ENCODE peak calls at places on chromosomes 6 and 20, in ten cellular contexts. I is breast epithelium, T is GM23338, G is stomach, C is SK-N-SH, S is spleen, K is upper lobe of left lung, Z is transverse colon, P is vagina, V is Panc1. W is an unnamed sample.

GRCh38 chr20:31833931-31834521 is 11.4 kb downstream of the FOXS1 start:
- DNase-seq in C (no peak), Z (no peak), S (peak), K (no peak), P (no peak), T (no peak), I (no peak), V (no peak), G (no peak), W (no peak)

GRCh38 chr6:135686784-135687301 is 164.7 kb upstream of the PDE7B start:
- DNase-seq in I (no peak), P (no peak), V (no peak), Z (no peak), K (no peak), C (no peak), S (no peak), G (no peak), T (no peak), W (no peak)

GRCh38 chr20:19806806-19807691 is 49.0 kb downstream of the RIN2 start:
- DNase-seq in K (peak), C (peak), T (no peak), S (no peak), V (no peak), P (no peak), G (no peak), I (no peak), Z (no peak), W (peak)

GRCh38 chr20:6630494-6630893 is 137.0 kb upstream of the BMP2 start:
- DNase-seq in S (no peak), I (no peak), G (no peak), V (no peak), T (no peak), C (no peak), Z (no peak), K (no peak), P (no peak), W (no peak)

GRCh38 chr20:63321148-63321831 is 28.3 kb downstream of the COL20A1 start:
- DNase-seq in C (no peak), T (no peak), G (no peak), V (no peak), S (peak), K (no peak), P (no peak), I (no peak), Z (no peak), W (peak)

GRCh38 chr20:46040902-46041535 is 12.0 kb downstream of the SLC12A5 start:
- DNase-seq in V (no peak), I (no peak), Z (no peak), P (no peak), T (peak), G (peak), S (no peak), C (no peak), K (no peak), W (no peak)

GRCh38 chr20:58716476-58717277 is 24.1 kb downstream of the NPEPL1 start:
- DNase-seq in I (peak), K (no peak), C (peak), Z (peak), S (peak), T (no peak), V (no peak), P (no peak), G (peak), W (peak)

GRCh38 chr6:101102702-101103101 is 221.6 kb upstream of the ASCC3 start:
- DNase-seq in G (no peak), P (no peak), C (no peak), V (no peak), I (no peak), K (no peak), S (no peak), Z (no peak), T (no peak), W (no peak)

GRCh38 chr6:57224769-57225515 is 2.8 kb upstream of the RAB23 start:
- DNase-seq in P (no peak), S (no peak), C (no peak), Z (no peak), K (no peak), T (no peak), V (no peak), G (no peak), I (no peak), W (no peak)

GRCh38 chr6:33976425-33977360 is 169.2 kb downstream of the GRM4 start:
- DNase-seq in Z (no peak), T (peak), V (no peak), C (peak), S (peak), G (peak), I (peak), K (no peak), P (no peak), W (no peak)

GRCh38 chr6:149140137-149140909 is 177.2 kb upstream of the TAB2 start:
- DNase-seq in C (no peak), Z (no peak), K (no peak), G (no peak), I (no peak), T (no peak), V (no peak), S (peak), P (no peak), W (no peak)

GRCh38 chr6:152050451-152051195 is 243.1 kb downstream of the ESR1 start:
- DNase-seq in P (no peak), V (no peak), T (no peak), C (no peak), S (no peak), Z (no peak), G (no peak), K (no peak), I (no peak), W (no peak)

GRCh38 chr6:169038691-169039090 is 215.0 kb downstream of the THBS2 start:
- DNase-seq in S (no peak), C (no peak), K (no peak), G (no peak), V (no peak), I (no peak), Z (no peak), T (no peak), P (no peak), W (no peak)
- TF ChIP-seq POLR2AphosphoS5 in S (no peak), C (no peak), K (no peak), G (no peak), V (no peak), I (no peak), Z (no peak), T (no peak), P (no peak), W (no peak)

DNA sequence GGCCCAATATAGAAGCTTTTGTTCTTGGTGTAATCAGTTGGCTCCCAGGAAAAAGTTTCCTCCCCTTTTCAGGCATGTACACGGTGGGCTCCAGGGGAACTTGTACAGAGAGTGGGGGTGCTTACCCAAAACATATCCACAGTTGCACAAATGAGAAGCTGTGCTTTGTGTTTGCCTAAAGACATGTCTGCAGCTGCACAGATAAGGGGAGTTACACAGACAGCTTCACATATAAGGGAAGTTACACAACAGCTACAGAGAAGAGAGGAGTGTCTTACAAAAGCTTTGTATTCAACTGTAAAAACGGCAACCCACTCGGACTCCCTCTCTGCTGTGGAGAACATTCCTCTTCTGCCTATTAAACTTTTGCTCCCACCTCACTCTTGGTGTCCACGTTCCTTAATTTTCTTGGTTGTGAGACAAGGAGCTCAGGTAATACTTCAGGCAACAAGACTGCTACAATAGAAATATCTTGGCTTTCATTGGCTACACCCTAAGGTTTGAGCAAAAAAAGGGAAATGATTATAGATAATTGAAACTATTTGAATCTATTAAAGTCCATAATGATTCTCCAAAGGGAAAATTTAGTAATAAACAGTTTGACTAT is 7.4 kb upstream of the PNRC1 start:
- DNase-seq in S (no peak), K (no peak), I (no peak), C (no peak), P (no peak), V (no peak), Z (no peak), G (no peak), T (no peak), W (no peak)
- TF ChIP-seq POLR2AphosphoS5 in S (no peak), K (no peak), I (no peak), C (no peak), P (no peak), V (no peak), Z (no peak), G (no peak), T (no peak), W (no peak)

DNA sequence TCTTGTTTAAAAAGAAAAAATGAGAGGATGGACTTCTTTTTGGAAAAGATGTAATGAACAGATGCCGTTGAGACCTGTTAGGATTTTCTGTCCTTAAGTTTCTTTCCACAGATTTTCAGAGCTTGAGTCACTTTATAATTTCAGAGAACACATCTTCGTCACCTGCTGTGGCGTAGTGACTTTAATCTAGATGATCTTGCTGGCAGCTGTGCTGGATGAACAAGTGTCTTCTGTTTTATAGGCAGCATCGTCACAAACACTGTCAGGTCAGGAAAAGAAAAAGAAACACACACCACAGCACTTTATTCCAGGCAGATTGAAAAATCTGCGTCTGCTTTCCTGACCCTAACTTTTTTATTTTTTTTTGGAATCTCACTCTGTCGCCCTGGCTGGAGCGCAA is 35.7 kb upstream of the GCNT2 start:
- DNase-seq in I (no peak), V (no peak), P (no peak), T (no peak), G (no peak), Z (no peak), C (no peak), K (no peak), S (no peak), W (no peak)
- TF ChIP-seq POLR2AphosphoS5 in I (no peak), V (no peak), P (no peak), T (no peak), G (no peak), Z (no peak), C (no peak), K (no peak), S (no peak), W (no peak)

DNA sequence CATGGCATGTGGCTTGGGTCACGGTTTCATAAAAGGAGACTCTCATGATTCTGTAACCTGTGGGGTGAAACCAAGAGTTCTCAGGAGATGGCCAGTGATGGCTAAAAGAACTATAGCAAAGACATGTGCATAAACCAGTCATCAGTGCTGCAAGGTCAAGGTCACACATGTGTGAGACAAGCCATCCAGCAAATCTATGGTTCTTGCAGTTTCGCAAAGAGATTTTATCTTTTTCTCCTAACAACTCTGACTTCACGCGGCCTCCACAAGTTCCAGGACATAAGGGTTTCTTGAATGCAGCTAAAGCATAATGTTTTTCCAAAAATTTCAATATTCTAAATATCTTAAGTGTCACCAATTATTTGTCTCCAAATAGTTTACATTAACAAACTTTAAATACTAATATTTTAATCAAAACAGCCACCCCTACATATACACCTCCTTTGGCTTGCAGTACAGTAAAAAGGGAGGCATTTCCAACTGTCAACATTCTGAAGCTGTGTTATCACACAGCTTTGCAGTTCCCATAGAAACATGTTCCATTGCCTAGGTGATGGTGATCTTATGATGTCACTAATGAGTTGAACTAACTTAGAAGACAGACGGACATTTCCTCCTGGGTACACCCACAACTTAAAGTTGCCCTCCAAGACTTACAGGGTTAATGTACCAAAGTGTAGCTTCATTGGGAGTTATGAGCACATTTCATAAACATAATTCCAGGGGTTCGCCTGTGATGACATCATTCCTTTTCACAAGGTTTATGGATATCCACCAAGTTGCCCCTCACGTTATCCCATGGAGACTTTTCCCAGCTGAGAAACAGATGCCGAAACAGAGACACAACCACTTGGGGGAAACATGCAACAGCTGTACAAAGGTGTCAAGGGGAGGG is 250.9 kb upstream of the PDE10A start:
- DNase-seq in K (no peak), S (no peak), P (no peak), V (no peak), Z (no peak), T (no peak), C (no peak), I (no peak), G (no peak), W (no peak)
- TF ChIP-seq POLR2AphosphoS5 in K (no peak), S (no peak), P (no peak), V (no peak), Z (no peak), T (no peak), C (no peak), I (no peak), G (no peak), W (no peak)

GRCh38 chr6:31586596-31586995 is 519 bp downstream of the LST1 start:
- DNase-seq in P (no peak), I (no peak), V (no peak), Z (peak), K (peak), C (no peak), S (peak), G (no peak), T (no peak), W (no peak)
- TF ChIP-seq POLR2AphosphoS5 in P (no peak), I (no peak), V (no peak), Z (no peak), K (no peak), C (no peak), S (peak), G (no peak), T (no peak), W (no peak)

GRCh38 chr6:136752554-136752953 is 39.7 kb downstream of the MAP3K5 start:
- DNase-seq in V (no peak), Z (peak), P (no peak), G (no peak), T (no peak), C (no peak), I (no peak), K (peak), S (no peak), W (no peak)
- TF ChIP-seq POLR2AphosphoS5 in V (no peak), Z (no peak), P (no peak), G (no peak), T (no peak), C (no peak), I (no peak), K (no peak), S (no peak), W (no peak)

DNA sequence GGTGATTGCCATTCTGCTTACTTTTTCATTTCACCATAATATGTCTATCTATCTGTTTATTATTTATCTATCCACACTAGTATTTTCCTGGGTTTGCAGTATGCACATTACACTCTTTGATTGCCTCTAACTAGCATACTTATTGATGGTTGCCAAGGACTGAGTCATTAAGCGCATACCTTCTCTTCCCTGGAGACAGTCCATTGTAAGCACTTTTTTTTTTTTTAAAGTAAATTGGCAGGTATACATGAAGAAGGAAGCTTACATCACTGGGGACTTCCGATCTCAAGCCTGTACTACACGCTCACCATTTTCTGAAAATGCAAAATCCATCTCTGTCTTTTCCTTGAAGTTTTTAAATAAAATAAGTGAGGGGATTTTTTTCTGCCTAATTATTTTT is 63.6 kb downstream of the HMGN3 start:
- DNase-seq in G (no peak), P (no peak), I (no peak), Z (no peak), K (no peak), V (no peak), C (no peak), T (no peak), S (no peak), W (no peak)
- TF ChIP-seq POLR2AphosphoS5 in G (no peak), P (no peak), I (no peak), Z (no peak), K (no peak), V (no peak), C (no peak), T (no peak), S (no peak), W (no peak)

GRCh38 chr6:11203306-11204009 is 29.0 kb downstream of the NEDD9 start:
- DNase-seq in P (peak), Z (no peak), G (no peak), I (no peak), C (no peak), V (no peak), K (no peak), T (no peak), S (no peak), W (no peak)

GRCh38 chr6:11201015-11201414 is 31.5 kb downstream of the NEDD9 start:
- DNase-seq in V (no peak), G (no peak), T (no peak), P (no peak), C (no peak), S (no peak), K (no peak), I (no peak), Z (no peak), W (no peak)

GRCh38 chr6:11202513-11203305 is 29.8 kb downstream of the NEDD9 start:
- DNase-seq in I (no peak), T (peak), C (no peak), G (no peak), Z (no peak), V (no peak), K (no peak), P (peak), S (no peak), W (no peak)

GRCh38 chr6:11200356-11200755 is 32.1 kb downstream of the NEDD9 start:
- DNase-seq in I (no peak), K (no peak), T (no peak), G (no peak), C (no peak), P (no peak), Z (no peak), S (no peak), V (no peak), W (no peak)

GRCh38 chr6:11201772-11202512 is 30.5 kb downstream of the NEDD9 start:
- DNase-seq in Z (no peak), P (no peak), G (no peak), C (no peak), T (no peak), V (no peak), S (no peak), I (no peak), K (no peak), W (no peak)
- TF ChIP-seq POLR2AphosphoS5 in Z (no peak), P (no peak), G (no peak), C (no peak), T (no peak), V (no peak), S (no peak), I (no peak), K (no peak), W (no peak)

W was measured in sigmoid colon.